ENCODE peak calls at places on chromosomes 2 and 18, in seven cellular contexts. P, G, T, R, K, L and H are unnamed samples.

GRCh38 chr2:211875488-211875887 is 663.1 kb downstream of the ERBB4 start:
- DNase-seq in G (no peak), K (no peak), P (no peak), T (no peak), R (no peak), L (no peak), H (no peak)

GRCh38 chr2:231530099-231531085 is at the start of gene NMUR1:
- DNase-seq in T (no peak), L (peak; percentile 93), P (peak; percentile 19), R (no peak), K (no peak), G (peak; percentile 84), H (peak; percentile 24)

GRCh38 chr2:54908591-54908990 is 141.7 kb downstream of the RTN4 start:
- DNase-seq in T (no peak), R (no peak), G (no peak), P (no peak), L (no peak), K (no peak), H (no peak)

GRCh38 chr2:73827018-73827417 is 1.7 kb upstream of the STAMBP start:
- DNase-seq in K (no peak), T (no peak), L (no peak), P (no peak), G (peak; percentile 30), R (no peak), H (no peak)

GRCh38 chr2:193222456-193222855 is 1027.7 kb upstream of the TMEFF2 start:
- DNase-seq in R (no peak), P (no peak), L (no peak), T (no peak), K (no peak), G (no peak), H (no peak)

GRCh38 chr18:68803371-68803770 is 5.5 kb downstream of the CCDC102B start:
- DNase-seq in K (no peak), R (no peak), G (no peak), P (no peak), T (no peak), L (no peak), H (no peak)

GRCh38 chr2:88831071-88831791 is 139.8 kb downstream of the RPIA start:
- DNase-seq in P (no peak), K (no peak), L (no peak), T (no peak), G (no peak), R (no peak), H (no peak)

GRCh38 chr2:73292316-73292905 is 937 bp downstream of the EGR4 start:
- DNase-seq in G (no peak), L (no peak), P (no peak), T (no peak), R (no peak), K (no peak), H (no peak)

GRCh38 chr18:48956378-48956777 is 5.6 kb upstream of the SMAD7 start:
- DNase-seq in G (no peak), L (no peak), P (no peak), K (no peak), R (no peak), T (no peak), H (no peak)

GRCh38 chr2:23698733-23699391 is 228.1 kb downstream of the ATAD2B start:
- DNase-seq in T (no peak), K (no peak), L (peak; percentile 83), P (no peak), G (no peak), R (no peak), H (no peak)

GRCh38 chr18:50099725-50100414 is 95.1 kb downstream of the MYO5B start:
- DNase-seq in R (peak; percentile 36), G (no peak), L (no peak), T (no peak), P (no peak), K (no peak), H (peak; percentile 13)

GRCh38 chr18:56139792-56140254 is 498.6 kb downstream of the TXNL1 start:
- DNase-seq in T (no peak), P (no peak), G (no peak), L (no peak), R (no peak), K (no peak), H (no peak)

GRCh38 chr18:44518666-44519065 is 162.0 kb upstream of the SETBP1 start:
- DNase-seq in L (no peak), K (no peak), G (no peak), R (no peak), T (no peak), P (no peak), H (no peak)

GRCh38 chr2:77831878-77832277 is 309.7 kb upstream of the LRRTM4 start:
- DNase-seq in G (no peak), T (peak; percentile 50), R (no peak), L (no peak), K (no peak), P (no peak), H (peak; percentile 50)

GRCh38 chr2:191857406-191857805 is 10.5 kb upstream of the CAVIN2 start:
- DNase-seq in K (no peak), G (no peak), L (no peak), P (no peak), T (no peak), R (no peak), H (no peak)

GRCh38 chr2:241112592-241112991 is 10.5 kb upstream of the MTERF4 start:
- DNase-seq in G (no peak), K (no peak), L (no peak), T (no peak), P (no peak), R (peak; percentile 82), H (no peak)

GRCh38 chr2:70515938-70516337 is 37.7 kb downstream of the TGFA start:
- DNase-seq in T (no peak), L (no peak), P (no peak), G (no peak), K (no peak), R (no peak), H (no peak)

GRCh38 chr2:156430978-156431358 is 5.2 kb upstream of the GPD2 start:
- DNase-seq in P (no peak), G (peak; percentile 45), T (no peak), K (no peak), L (no peak), R (peak; percentile 75), H (peak; percentile 78)

GRCh38 chr2:156434461-156435291 is 1.5 kb upstream of the GPD2 start:
- DNase-seq in L (no peak), K (no peak), T (no peak), G (no peak), P (no peak), R (no peak), H (no peak)

GRCh38 chr2:156427067-156427466 is 9.1 kb upstream of the GPD2 start:
- DNase-seq in G (no peak), K (no peak), L (no peak), R (no peak), P (no peak), T (no peak), H (no peak)

GRCh38 chr2:156429211-156429610 is 7.0 kb upstream of the GPD2 start:
- DNase-seq in T (no peak), K (no peak), G (no peak), R (no peak), L (no peak), P (no peak), H (no peak)

DNA sequence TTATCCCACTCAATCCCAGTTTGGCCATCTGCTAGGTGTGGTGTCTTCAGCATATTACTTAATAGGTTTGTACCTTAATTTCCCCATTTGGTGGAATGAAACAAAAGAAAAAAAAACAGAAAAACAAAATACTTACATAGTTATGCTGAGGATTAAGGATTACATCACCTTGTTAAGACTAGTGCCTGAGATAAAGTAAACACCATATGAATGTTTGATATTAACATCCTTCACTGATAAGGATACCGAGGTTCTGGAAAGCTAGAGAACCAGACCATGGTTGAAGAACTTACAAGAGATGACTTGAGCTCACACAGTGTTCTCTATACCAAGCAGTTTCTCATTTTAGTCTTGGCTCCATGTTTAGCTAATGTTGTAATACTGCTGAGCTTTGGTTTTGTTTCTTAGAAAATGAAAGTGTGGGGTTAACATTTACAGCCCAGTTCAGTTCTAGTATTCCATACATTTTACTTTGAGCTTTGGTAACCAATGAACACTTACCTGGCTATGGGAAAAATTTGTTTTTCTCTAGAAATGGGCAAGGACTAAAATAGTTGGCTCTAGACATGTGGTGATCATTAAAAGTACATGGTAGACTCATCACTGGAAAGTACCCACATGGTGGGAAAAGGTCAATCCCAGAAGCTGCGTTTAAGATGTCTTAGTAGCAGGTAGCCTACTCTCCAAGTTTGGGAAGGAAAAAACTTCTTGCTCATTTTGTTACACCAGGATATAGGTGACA is 5.8 kb upstream of the GPD2 start:
- DNase-seq in T (no peak), P (no peak), K (no peak), R (no peak), L (no peak), G (no peak), H (no peak)
- TF ChIP-seq JUND in T (no peak), P (no peak), K (no peak), R (no peak), L (no peak), G (no peak), H (no peak)

GRCh38 chr2:9824956-9825720 is 18.1 kb upstream of the TAF1B start:
- DNase-seq in G (no peak), L (no peak), K (no peak), R (no peak), T (no peak), P (no peak), H (no peak)
- TF ChIP-seq JUND in G (no peak), L (no peak), K (no peak), R (no peak), T (no peak), P (no peak), H (no peak)

GRCh38 chr2:60551241-60552095 is 2.0 kb downstream of the BCL11A start:
- DNase-seq in T (no peak), R (no peak), P (no peak), L (peak; percentile 62), G (no peak), K (no peak), H (no peak)
- TF ChIP-seq JUND in T (no peak), R (no peak), P (no peak), L (no peak), G (no peak), K (no peak), H (no peak)

DNA sequence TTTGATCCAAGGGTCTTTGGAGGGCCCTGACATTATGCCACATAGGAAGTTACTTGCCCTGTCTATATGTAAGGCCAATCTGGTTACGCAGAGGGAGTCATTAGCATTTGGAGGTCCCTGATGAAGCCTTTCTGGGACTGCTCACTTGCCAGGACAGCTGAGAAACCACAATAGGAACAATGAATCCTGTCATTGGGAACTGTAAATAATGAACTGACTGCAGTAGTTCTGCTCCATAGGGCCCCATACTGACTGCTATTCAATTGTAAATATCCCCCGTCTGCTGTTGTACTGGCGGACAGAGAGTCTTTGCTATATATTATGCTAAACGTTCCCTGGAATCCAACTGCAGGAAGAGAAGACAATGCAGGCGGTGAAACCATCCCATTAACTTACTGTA is 149.4 kb upstream of the DCC start:
- DNase-seq in R (no peak), L (no peak), P (no peak), G (no peak), K (no peak), T (no peak), H (no peak)
- TF ChIP-seq JUND in R (no peak), L (no peak), P (no peak), G (no peak), K (no peak), T (no peak), H (no peak)

GRCh38 chr2:38439226-38439612 is 62.1 kb upstream of the ATL2 start:
- DNase-seq in G (no peak), P (no peak), K (no peak), R (no peak), L (no peak), T (no peak), H (no peak)
- TF ChIP-seq JUND in G (no peak), P (no peak), K (no peak), R (no peak), L (no peak), T (no peak), H (no peak)

GRCh38 chr2:101332885-101333766 is 24.6 kb upstream of the RNF149 start:
- DNase-seq in R (no peak), P (no peak), K (no peak), T (peak; percentile 94), L (no peak), G (no peak), H (no peak)
- TF ChIP-seq JUND in R (no peak), P (no peak), K (no peak), T (no peak), L (no peak), G (no peak), H (no peak)